ENCODE peak calls at places on chromosomes 16 and 17, in eight cellular contexts. C is mesendoderm; Q is neural progenitor cell; H is breast epithelium; O is esophagus squamous epithelium; I is heart left ventricle; J is effector memory CD4-positive, alpha-beta T cell; V is GM23248. N is an unnamed sample. For H3K4me1, the result is how much of the 10 kb centered on the place peaks cover.

GRCh38 chr16:89167425-89167941 is 4.1 kb upstream of the CDH15 start:
- DNase-seq in C (peak), O (no peak), H (peak), I (peak), V (peak), Q (peak), J (peak), N (peak)

GRCh38 chr16:30115238-30115637 is 1.9 kb upstream of the GDPD3 start:
- DNase-seq in H (no peak), J (no peak), Q (no peak), V (no peak), I (no peak), C (no peak), O (no peak), N (no peak)

GRCh38 chr16:25143898-25144297 is 32.4 kb downstream of the LCMT1 start:
- DNase-seq in H (no peak), Q (peak), J (no peak), C (peak), V (peak), O (no peak), I (no peak), N (no peak)

GRCh38 chr16:19517424-19518089 is 4.3 kb downstream of the GDE1 start:
- DNase-seq in H (no peak), O (no peak), V (peak), Q (no peak), I (no peak), J (no peak), C (no peak), N (no peak)

GRCh38 chr17:20852541-20853370 is 190.1 kb downstream of the USP22 start:
- DNase-seq in O (no peak), H (no peak), C (peak), V (peak), Q (peak), I (peak), J (no peak), N (peak)

GRCh38 chr16:63403792-63404191 is 1367.6 kb upstream of the CDH8 start:
- DNase-seq in O (no peak), V (no peak), I (no peak), J (no peak), C (no peak), Q (no peak), H (no peak), N (peak)

GRCh38 chr16:88747588-88748301 is 37.3 kb downstream of the PIEZO1 start:
- DNase-seq in C (peak), H (no peak), J (no peak), I (no peak), O (no peak), V (no peak), Q (no peak), N (peak)

GRCh38 chr17:885971-886571 is 93.5 kb downstream of the NXN start:
- DNase-seq in Q (no peak), V (no peak), J (no peak), O (no peak), I (no peak), H (no peak), C (no peak), N (no peak)

GRCh38 chr17:43905985-43906852 is 1.1 kb downstream of the MPP2 start:
- DNase-seq in J (no peak), Q (peak), I (peak), C (peak), V (peak), H (peak), O (no peak), N (peak)

GRCh38 chr17:70420876-70421445 is 251.6 kb downstream of the KCNJ2 start:
- DNase-seq in I (no peak), Q (no peak), O (no peak), C (no peak), H (no peak), J (no peak), V (no peak), N (no peak)

GRCh38 chr17:10871914-10872313 is 34.0 kb upstream of the PIRT start:
- DNase-seq in O (no peak), C (no peak), H (no peak), J (no peak), V (no peak), I (no peak), Q (no peak), N (no peak)

GRCh38 chr16:78437352-78437968 is 338.0 kb downstream of the WWOX start:
- DNase-seq in V (peak), J (no peak), O (no peak), Q (peak), H (no peak), I (peak), C (peak), N (no peak)

GRCh38 chr16:67389911-67390815 is 3.1 kb downstream of the TPPP3 start:
- DNase-seq in O (no peak), I (no peak), V (no peak), Q (no peak), H (no peak), J (no peak), C (no peak), N (peak)

GRCh38 chr16:31869511-31870201 is 4.0 kb upstream of the ZNF267 start:
- DNase-seq in H (no peak), I (peak), O (no peak), J (peak), C (peak), V (peak), Q (no peak), N (no peak)

GRCh38 chr16:23557779-23558330 is 328 bp downstream of the UBFD1 start:
- DNase-seq in I (no peak), V (peak), C (no peak), O (no peak), J (no peak), H (no peak), Q (no peak), N (peak)

GRCh38 chr16:51651061-51651466 is 500.0 kb upstream of the SALL1 start:
- DNase-seq in I (no peak), V (no peak), C (no peak), H (no peak), O (no peak), J (no peak), Q (peak), N (no peak)

GRCh38 chr16:81035975-81036750 is 521 bp downstream of the ATMIN start:
- DNase-seq in I (peak), V (peak), J (peak), O (no peak), C (peak), H (no peak), Q (peak), N (peak)

GRCh38 chr17:82334622-82335394 is 1.2 kb upstream of the SECTM1 start:
- DNase-seq in Q (no peak), H (no peak), C (no peak), I (no peak), J (no peak), V (peak), O (no peak), N (no peak)

GRCh38 chr17:69810326-69811035 is 264.5 kb upstream of the KCNJ16 start:
- DNase-seq in I (no peak), O (no peak), J (no peak), H (no peak), V (peak), Q (no peak), C (no peak), N (no peak)

GRCh38 chr17:34361478-34362061 is 1.5 kb downstream of the CCL1 start:
- DNase-seq in Q (peak), V (peak), O (peak), J (peak), I (peak), H (peak), C (peak), N (peak)

GRCh38 chr17:2398655-2399571 is 1.9 kb downstream of the MNT start:
- DNase-seq in J (peak), I (peak), H (no peak), Q (peak), C (peak), V (peak), O (no peak), N (peak)

GRCh38 chr16:56774009-56774408 is 44.1 kb downstream of the NUP93 start:
- DNase-seq in I (no peak), Q (no peak), V (no peak), H (no peak), C (no peak), O (no peak), J (no peak), N (no peak)

GRCh38 chr16:11474617-11475291 is 112.0 kb downstream of the LITAF start:
- DNase-seq in O (no peak), I (no peak), Q (peak), H (no peak), V (no peak), C (no peak), J (no peak), N (no peak)

GRCh38 chr16:88700636-88701482 is 5.3 kb downstream of the RNF166 start:
- DNase-seq in V (peak), O (peak), C (no peak), I (peak), H (peak), J (peak), Q (no peak), N (peak)

GRCh38 chr17:74371653-74372147 is 4.4 kb downstream of the GPR142 start:
- DNase-seq in Q (no peak), H (no peak), O (no peak), I (no peak), J (no peak), V (no peak), C (no peak), N (no peak)

GRCh38 chr16:88558457-88559442 is 11.5 kb upstream of the ZC3H18 start:
- DNase-seq in H (peak), I (peak), V (peak), Q (peak), C (peak), O (no peak), J (no peak), N (peak)

GRCh38 chr16:55437627-55438026 is 41.4 kb upstream of the MMP2 start:
- DNase-seq in V (peak), O (no peak), C (no peak), H (no peak), J (no peak), I (no peak), Q (no peak), N (no peak)

GRCh38 chr17:68567035-68567434 is 34.1 kb downstream of the FAM20A start:
- DNase-seq in H (no peak), I (no peak), Q (no peak), J (no peak), O (no peak), C (no peak), V (no peak), N (no peak)

GRCh38 chr16:49467540-49468372 is 94.2 kb downstream of the C16orf78 start:
- DNase-seq in Q (no peak), H (no peak), J (no peak), C (no peak), V (no peak), I (no peak), O (no peak), N (peak)

GRCh38 chr17:77865109-77865611 is 93.3 kb upstream of the TNRC6C start:
- DNase-seq in O (no peak), H (no peak), J (no peak), Q (peak), I (no peak), C (no peak), V (peak), N (no peak)

GRCh38 chr16:85680352-85680944 is 8.3 kb downstream of the GINS2 start:
- DNase-seq in H (no peak), C (no peak), V (no peak), Q (no peak), O (no peak), J (no peak), I (no peak), N (no peak)

GRCh38 chr17:9361572-9361955 is 214.1 kb downstream of the STX8 start:
- DNase-seq in I (no peak), C (no peak), J (no peak), Q (no peak), H (no peak), V (peak), O (no peak), N (no peak)

GRCh38 chr17:63850401-63850800 is 7.9 kb upstream of the SMARCD2 start:
- DNase-seq in Q (no peak), I (no peak), H (no peak), V (no peak), O (no peak), C (no peak), J (no peak), N (no peak)

GRCh38 chr17:2034157-2034556 is 4.2 kb downstream of the DPH1 start:
- DNase-seq in I (no peak), O (no peak), J (no peak), V (peak), Q (no peak), C (peak), H (no peak), N (no peak)

GRCh38 chr17:1486802-1487695 is 5.4 kb downstream of the MYO1C start:
- DNase-seq in O (no peak), Q (peak), I (peak), J (peak), V (peak), C (peak), H (peak), N (peak)

GRCh38 chr16:19696961-19697360 is 21.1 kb downstream of the KNOP1 start:
- DNase-seq in O (no peak), J (no peak), I (no peak), H (no peak), C (no peak), Q (no peak), V (no peak), N (peak)

GRCh38 chr17:80345841-80346497 is 69.0 kb upstream of the ENDOV start:
- DNase-seq in C (no peak), V (no peak), O (no peak), H (peak), Q (no peak), J (no peak), I (no peak), N (no peak)

DNA sequence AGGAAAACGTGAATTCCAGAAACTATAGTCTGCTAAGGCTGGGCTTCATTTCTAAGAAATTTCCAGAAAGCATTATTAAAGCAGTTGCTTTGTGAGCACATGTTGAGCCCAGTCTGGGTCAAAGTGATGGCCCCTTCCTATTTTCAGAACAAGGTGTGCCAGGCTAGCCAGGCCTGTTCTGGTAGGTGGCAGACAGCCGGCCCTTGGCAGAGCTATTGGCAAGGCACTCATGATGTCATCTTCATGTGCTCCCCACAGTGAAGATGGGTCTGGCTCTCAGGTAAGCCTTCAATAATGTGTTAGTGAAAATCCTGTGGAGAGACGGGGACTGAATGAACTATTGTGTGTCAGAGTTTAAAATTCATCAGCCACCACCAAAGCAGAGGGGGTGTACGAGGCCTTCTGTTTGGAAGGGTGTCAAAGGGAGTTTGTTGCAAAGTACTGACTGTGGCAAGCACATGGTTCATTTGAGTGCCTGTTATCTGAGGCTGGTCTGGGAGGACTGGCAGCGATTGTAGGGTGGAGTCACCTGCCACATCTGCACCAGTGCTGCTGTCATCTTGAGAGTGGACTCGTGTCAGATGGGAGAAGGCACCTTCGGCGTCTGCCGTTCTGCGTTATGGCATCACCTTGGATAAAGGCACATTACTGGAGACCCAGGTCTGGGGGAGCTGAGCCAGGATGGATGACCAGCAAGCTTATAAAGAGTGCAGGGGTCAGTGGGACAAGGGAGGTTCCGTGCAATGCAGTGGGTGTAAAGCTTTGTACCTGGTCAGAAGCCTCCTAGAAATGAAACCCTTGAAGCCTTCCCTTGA is 43.4 kb downstream of the KSR1 start:
- DNase-seq in J (no peak), Q (no peak), H (no peak), I (no peak), O (no peak), V (no peak), C (no peak), N (no peak)
- H3K4me1 ChIP-seq in J (under half), Q (under half), H (under half), I (under half), O (half or more), V (under half), C (under half), N (under half)

DNA sequence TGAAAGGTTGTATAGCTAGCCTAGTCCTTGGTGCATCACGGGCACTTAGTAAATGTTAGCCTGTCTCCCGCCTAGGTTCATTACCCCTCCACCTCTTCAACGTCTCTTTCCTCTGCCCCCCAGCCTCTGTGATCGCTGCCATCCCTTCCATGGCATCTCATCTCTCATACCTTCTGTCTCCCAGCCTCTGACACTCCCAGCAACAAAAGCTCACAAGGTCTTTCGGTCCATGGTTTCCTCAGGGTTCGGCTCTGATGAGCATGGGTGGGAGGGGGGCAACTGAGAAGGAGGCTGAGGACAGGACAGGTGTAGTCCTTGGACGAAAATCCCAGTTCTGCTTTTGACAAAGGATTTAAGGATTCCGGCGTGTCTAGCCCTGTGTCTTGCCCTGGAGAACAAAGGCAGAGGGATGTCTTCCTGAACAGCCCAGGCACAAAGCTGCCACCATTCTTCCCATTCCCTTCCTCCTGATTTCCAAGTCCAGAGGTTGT is 16.7 kb downstream of the CCR7 start:
- DNase-seq in V (no peak), O (no peak), C (no peak), J (no peak), Q (no peak), H (peak), I (no peak), N (no peak)
- H3K4me1 ChIP-seq in V (half or more), O (half or more), C (under half), J (under half), Q (under half), H (under half), I (half or more), N (half or more)

DNA sequence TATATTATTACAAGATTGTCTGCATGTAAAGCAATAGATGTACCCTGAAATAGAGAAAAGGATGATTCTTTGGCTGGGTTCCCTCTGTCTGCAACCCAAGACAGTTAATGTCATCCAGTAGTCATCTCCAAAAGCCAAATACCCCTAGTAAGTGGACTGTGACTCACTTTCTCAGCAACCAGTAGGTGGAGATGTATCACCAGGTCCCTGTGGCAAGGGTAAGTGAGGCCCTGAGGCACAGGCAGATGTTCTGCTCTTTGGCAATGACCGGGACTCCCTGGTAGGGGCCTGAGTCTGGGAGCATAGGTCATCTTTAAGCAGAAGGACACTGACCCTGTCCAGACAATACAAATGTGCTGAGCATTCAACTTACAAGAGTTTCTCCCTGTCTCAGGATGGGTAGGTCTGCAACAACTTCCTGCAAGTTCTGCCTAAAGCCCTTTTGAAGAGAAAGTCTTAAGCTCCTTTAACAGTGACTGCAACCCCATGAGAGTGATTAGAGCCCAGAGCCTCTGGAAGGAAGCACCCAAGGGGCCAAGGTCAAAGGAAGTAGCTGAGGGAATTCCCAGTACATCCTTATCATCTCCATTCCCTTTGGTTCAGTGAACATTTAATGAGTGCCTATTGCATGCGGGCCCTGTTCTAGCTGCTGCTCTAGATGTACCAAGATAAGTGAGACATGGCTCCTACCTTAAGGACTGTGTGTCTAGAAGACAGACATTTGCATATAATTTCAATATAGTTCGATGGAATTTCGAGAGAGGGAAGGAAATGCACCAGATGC is 31.9 kb downstream of the PMP22 start:
- DNase-seq in Q (peak), O (no peak), H (no peak), I (no peak), J (no peak), C (peak), V (peak), N (no peak)
- H3K4me1 ChIP-seq in Q (under half), O (half or more), H (under half), I (half or more), J (under half), C (under half), V (under half), N (under half)

GRCh38 chr17:7219434-7219811 is 213 bp downstream of the DLG4 start:
- DNase-seq in I (no peak), H (no peak), J (no peak), C (no peak), O (no peak), V (no peak), Q (no peak), N (no peak)
- H3K4me1 ChIP-seq in I (half or more), H (under half), J (under half), C (under half), O (half or more), V (under half), Q (under half), N (half or more)

DNA sequence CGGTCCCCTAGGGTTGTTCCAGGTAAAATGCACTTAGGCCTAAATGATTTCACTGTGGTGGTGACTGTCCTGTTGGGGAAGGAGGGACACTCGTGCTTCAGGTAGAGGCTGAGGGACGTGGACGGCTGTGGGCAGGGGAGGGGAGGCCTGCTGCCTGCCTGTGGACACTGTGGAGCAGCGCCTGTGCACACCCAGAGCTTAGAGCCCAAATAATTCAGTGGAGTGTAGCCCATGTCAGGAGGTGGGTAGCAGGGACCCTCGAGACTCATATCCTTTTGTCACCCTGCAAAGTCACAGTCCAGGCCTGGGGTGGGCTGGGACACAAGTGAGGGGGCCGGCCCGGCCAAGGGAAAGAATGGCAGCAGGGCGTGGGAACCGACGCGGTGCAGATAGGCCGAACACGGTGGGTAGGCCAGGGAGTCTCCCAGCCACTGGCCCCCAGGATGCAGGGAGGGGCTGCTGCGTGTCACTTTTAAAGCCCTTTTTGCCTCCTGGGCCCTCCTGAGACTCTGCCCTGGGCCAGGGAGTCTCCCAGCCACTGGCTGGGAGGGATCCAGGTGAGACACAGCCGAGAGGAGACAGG is 733 bp upstream of the NHERF2 start:
- DNase-seq in J (no peak), H (no peak), C (no peak), I (no peak), O (no peak), V (no peak), Q (no peak), N (no peak)
- H3K4me1 ChIP-seq in J (under half), H (under half), C (under half), I (half or more), O (half or more), V (under half), Q (under half), N (half or more)

GRCh38 chr16:2786826-2787151 is 571 bp downstream of the PRSS33 start:
- DNase-seq in J (no peak), I (no peak), Q (no peak), V (no peak), H (no peak), C (no peak), O (no peak), N (no peak)
- H3K4me1 ChIP-seq in J (under half), I (under half), Q (under half), V (under half), H (under half), C (under half), O (under half), N (under half)